ENCODE peak calls at places on chromosomes 16 and 17, in four cellular contexts. T is fibroblast of pulmonary artery, E is DND-41, N is AG04449. J is an unnamed sample.

GRCh38 chr17:58402047-58402446 is 15.3 kb downstream of the RNF43 start:
- DNase-seq in E (peak; percentile 38), T (peak; percentile 57), N (no peak), J (no peak)

GRCh38 chr17:58282442-58282841 is 1.7 kb upstream of the MPO start:
- DNase-seq in E (no peak), N (no peak), T (no peak), J (peak; percentile 51)

GRCh38 chr17:73285603-73285908 is 23.9 kb upstream of the CPSF4L start:
- DNase-seq in T (no peak), N (no peak), E (no peak), J (no peak)

GRCh38 chr17:79537061-79537460 is 73.8 kb downstream of the RBFOX3 start:
- DNase-seq in T (no peak), N (no peak), E (no peak), J (no peak)

GRCh38 chr17:59878624-59879023 is 14.1 kb downstream of the TUBD1 start:
- DNase-seq in N (no peak), E (no peak), T (no peak), J (no peak)

GRCh38 chr16:86926146-86926545 is 347.8 kb downstream of the FOXL1 start:
- DNase-seq in E (no peak), N (no peak), T (no peak), J (no peak)

GRCh38 chr17:247767-248166 is 66.3 kb upstream of the DOC2B start:
- DNase-seq in N (no peak), E (no peak), T (no peak), J (no peak)

GRCh38 chr16:75566889-75567255 is 693 bp downstream of the GABARAPL2 start:
- DNase-seq in E (peak; percentile 34), T (no peak), N (no peak), J (peak; percentile 35)

GRCh38 chr16:78045865-78046581 is 23.7 kb downstream of the CLEC3A start:
- DNase-seq in N (no peak), E (peak; percentile 33), T (peak; percentile 57), J (peak; percentile 73)

GRCh38 chr17:41784207-41784744 is 2.2 kb downstream of the JUP start:
- DNase-seq in T (peak; percentile 83), E (no peak), N (no peak), J (peak; percentile 97)

GRCh38 chr17:10769840-10770239 is 34.1 kb downstream of the TMEM238L start:
- DNase-seq in T (no peak), N (no peak), E (no peak), J (no peak)

GRCh38 chr17:8857919-8858318 is 9.6 kb downstream of the PIK3R6 start:
- DNase-seq in E (peak; percentile 90), T (peak; percentile 44), N (peak; percentile 42), J (peak; percentile 90)

GRCh38 chr17:27792095-27792494 is 8.2 kb downstream of the NOS2 start:
- DNase-seq in E (no peak), N (no peak), T (no peak), J (no peak)

GRCh38 chr17:72171703-72172670 is 51.2 kb downstream of the SOX9 start:
- DNase-seq in E (no peak), N (no peak), T (no peak), J (no peak)

GRCh38 chr17:72233981-72234380 is 113.2 kb downstream of the SOX9 start:
- DNase-seq in T (no peak), N (no peak), E (no peak), J (no peak)

GRCh38 chr16:19745286-19746018 is 27.4 kb downstream of the IQCK start:
- DNase-seq in T (no peak), E (no peak), N (no peak), J (no peak)

GRCh38 chr17:31067699-31068184 is 27.0 kb upstream of the NF1 start:
- DNase-seq in N (no peak), T (peak; percentile 82), E (no peak), J (peak; percentile 54)

GRCh38 chr16:79599256-79599836 is 1.2 kb downstream of the MAF start:
- DNase-seq in T (no peak), E (no peak), N (no peak), J (no peak)

GRCh38 chr17:80036715-80037477 is 454 bp downstream of the CCDC40 start:
- DNase-seq in N (no peak), T (peak; percentile 24), E (peak; percentile 35), J (no peak)

GRCh38 chr16:76265434-76266045 is 11.7 kb upstream of the CNTNAP4 start:
- DNase-seq in T (peak; percentile 52), E (peak; percentile 58), N (no peak), J (peak; percentile 48)

GRCh38 chr16:24906199-24906808 is 60.5 kb downstream of the SLC5A11 start:
- DNase-seq in T (peak; percentile 56), E (no peak), N (no peak), J (peak; percentile 37)

GRCh38 chr17:6786618-6787017 is 10.6 kb downstream of the FBXO39 start:
- DNase-seq in T (peak; percentile 94), N (no peak), E (no peak), J (no peak)

GRCh38 chr17:72467841-72468653 is 347.2 kb downstream of the SOX9 start:
- DNase-seq in N (no peak), E (no peak), T (peak; percentile 70), J (no peak)

GRCh38 chr16:56675685-56676210 is 6.1 kb downstream of the MT1H start:
- DNase-seq in E (peak; percentile 62), N (no peak), T (no peak), J (no peak)

GRCh38 chr17:57577751-57578607 is 167.1 kb downstream of the CCDC182 start:
- DNase-seq in E (no peak), N (no peak), T (peak; percentile 92), J (peak; percentile 85)

GRCh38 chr16:523097-523741 is 4.3 kb upstream of the CAPN15 start:
- DNase-seq in E (no peak), N (no peak), T (no peak), J (no peak)
- H3K4me3 ChIP-seq in E (no peak overlapping the region), N (no peak overlapping the region), T (no peak overlapping the region), J (no peak overlapping the region)

DNA sequence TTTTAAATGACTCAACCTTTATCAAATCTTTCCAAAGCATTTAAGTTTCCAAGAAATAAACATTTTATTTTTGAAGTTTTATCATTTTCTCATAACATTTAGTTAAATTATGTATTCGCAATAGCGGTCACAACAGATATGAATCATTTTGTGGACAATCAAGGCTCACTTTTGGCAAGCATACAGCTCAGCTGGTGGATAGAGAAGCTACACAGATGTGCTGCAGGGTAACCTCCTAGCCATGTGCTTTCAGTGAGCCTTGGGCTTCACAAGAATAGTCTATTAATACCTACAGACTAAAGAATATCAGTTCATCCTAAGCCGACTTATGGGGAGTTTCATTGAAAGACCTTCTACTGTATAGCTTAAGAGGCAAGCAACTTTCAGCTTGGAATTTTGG is 144.8 kb downstream of the MRTFB start:
- DNase-seq in N (no peak), T (no peak), E (no peak), J (no peak)
- H3K4me3 ChIP-seq in N (no peak overlapping the region), T (no peak overlapping the region), E (no peak overlapping the region), J (no peak overlapping the region)

GRCh38 chr17:36068524-36068923 is 4.5 kb downstream of the CCL18 start:
- DNase-seq in E (no peak), T (no peak), N (no peak), J (peak; percentile 34)

GRCh38 chr17:36069131-36069530 is 5.1 kb downstream of the CCL18 start:
- DNase-seq in N (no peak), T (no peak), E (no peak), J (no peak)

GRCh38 chr17:36072431-36073121 is 8.5 kb downstream of the CCL18 start:
- DNase-seq in N (no peak), T (peak; percentile 36), E (peak; percentile 40), J (peak; percentile 81)

GRCh38 chr17:36070427-36070826 is 6.4 kb downstream of the CCL18 start:
- DNase-seq in N (no peak), T (no peak), E (no peak), J (no peak)

GRCh38 chr17:36074365-36074764 is 10.3 kb downstream of the CCL18 start:
- DNase-seq in T (no peak), N (no peak), E (no peak), J (no peak)
- H3K4me3 ChIP-seq in T (no peak overlapping the region), N (no peak overlapping the region), E (no peak overlapping the region), J (no peak overlapping the region)

DNA sequence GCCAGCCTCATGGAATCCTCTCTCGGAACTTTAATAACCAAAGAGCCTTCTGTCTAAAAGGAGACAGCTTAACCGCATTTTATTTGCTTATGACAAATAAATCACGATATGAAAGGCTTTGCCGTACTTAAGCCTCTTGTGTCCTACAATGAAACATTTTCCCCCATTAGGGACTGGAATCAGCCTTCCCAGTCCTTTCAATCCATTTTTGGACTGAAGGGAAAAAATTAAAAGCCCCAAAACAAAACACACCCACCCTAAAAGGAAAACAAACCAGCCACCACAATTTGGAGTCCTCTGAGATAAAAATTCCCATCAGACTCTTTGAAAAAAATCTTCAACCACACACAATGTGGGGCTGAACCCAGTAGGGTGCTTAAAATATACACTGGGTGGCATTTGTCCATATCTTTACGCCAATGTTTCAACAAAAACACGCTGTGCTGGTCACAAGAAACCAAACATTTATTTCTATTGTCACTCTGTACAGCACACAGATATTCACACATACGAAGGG is 3.0 kb downstream of the HOXB4 start:
- DNase-seq in E (no peak), T (no peak), N (no peak), J (no peak)
- H3K4me3 ChIP-seq in E (no peak overlapping the region), T (no peak overlapping the region), N (peak overlapping the region; percentile 49), J (no peak overlapping the region)

GRCh38 chr16:8855051-8855786 is 13.6 kb downstream of the CARHSP1 start:
- DNase-seq in N (no peak), T (no peak), E (peak; percentile 41), J (no peak)
- H3K4me3 ChIP-seq in N (no peak overlapping the region), T (no peak overlapping the region), E (no peak overlapping the region), J (no peak overlapping the region)

DNA sequence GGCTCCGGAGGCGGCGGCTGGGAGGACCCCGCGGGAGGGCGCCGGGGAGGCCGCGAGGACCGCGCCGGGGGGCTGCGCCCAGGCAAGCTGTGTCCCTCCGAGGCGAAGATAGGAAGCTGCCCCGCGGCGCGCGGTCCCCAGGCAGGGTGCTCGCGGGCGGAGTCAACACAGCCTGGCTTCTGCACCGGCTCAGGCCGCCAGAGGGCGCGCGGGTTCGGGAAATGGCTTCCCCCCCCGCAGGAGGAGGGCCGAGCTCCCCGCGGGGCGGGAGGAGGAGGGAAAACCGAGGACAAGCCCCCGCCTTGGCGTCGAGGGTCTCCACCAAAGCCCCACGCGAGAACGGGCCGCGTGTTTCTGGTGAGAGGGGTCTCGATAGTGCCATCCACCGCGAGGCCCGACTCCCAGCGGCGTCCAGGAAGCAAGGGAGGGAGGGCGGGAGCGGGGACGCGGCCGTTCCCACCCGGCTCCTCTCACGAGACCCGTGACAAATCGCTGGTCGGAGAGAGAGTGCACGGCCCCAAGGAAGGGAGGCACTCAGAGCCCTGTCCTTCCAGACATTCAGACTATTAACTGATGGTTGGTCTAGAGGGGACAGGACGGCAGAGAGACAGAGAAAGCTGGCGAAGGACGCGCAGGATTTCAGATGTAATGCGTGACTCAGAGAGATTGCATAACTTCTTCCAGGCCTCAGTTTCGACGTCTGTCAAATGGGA is 64.4 kb upstream of the DNAJA2 start:
- DNase-seq in T (peak; percentile 78), N (no peak), E (peak; percentile 87), J (peak; percentile 85)
- H3K4me3 ChIP-seq in T (peak overlapping the region; percentile 60), N (peak overlapping the region; percentile 70), E (peak overlapping the region; percentile 60), J (peak overlapping the region; percentile 48)

GRCh38 chr16:88700636-88701482 is 5.3 kb downstream of the RNF166 start:
- DNase-seq in E (peak; percentile 96), N (peak; percentile 29), T (peak; percentile 92), J (peak; percentile 100)
- H3K4me3 ChIP-seq in E (peak overlapping the region; percentile 60), N (no peak overlapping the region), T (no peak overlapping the region), J (no peak overlapping the region)